ENCODE peak calls at places on chromosome 6, in five cellular contexts. D is aorta, P is heart right ventricle, T is tibial nerve, L is endodermal cell. J is an unnamed sample.

GRCh38 chr6:53866231-53866630 is 71.4 kb downstream of the LRRC1 start:
- DNase-seq in D (no peak), P (no peak), T (no peak), L (no peak), J (no peak)

GRCh38 chr6:79538481-79538971 is 1.3 kb upstream of the LCA5 start:
- DNase-seq in D (no peak), P (no peak), T (no peak), L (no peak), J (no peak)

GRCh38 chr6:116210750-116211425 is 43.0 kb downstream of the TSPYL4 start:
- DNase-seq in D (no peak), P (peak; percentile 71), T (no peak), L (peak; percentile 77), J (no peak)

GRCh38 chr6:140857734-140858380 is 1274.9 kb upstream of the GJE1 start:
- DNase-seq in D (no peak), P (no peak), T (peak; percentile 42), L (no peak), J (no peak)

GRCh38 chr6:143176090-143177021 is 115.7 kb downstream of the AIG1 start:
- DNase-seq in D (no peak), P (no peak), T (no peak), L (peak; percentile 74), J (no peak)

GRCh38 chr6:49549691-49550412 is 616 bp upstream of the C6orf141 start:
- DNase-seq in D (no peak), P (no peak), T (no peak), L (no peak), J (no peak)

GRCh38 chr6:143940011-143940597 is 68.0 kb downstream of the PLAGL1 start:
- DNase-seq in D (no peak), P (no peak), T (peak; percentile 21), L (peak; percentile 84), J (no peak)

GRCh38 chr6:56842602-56843475 is 112.1 kb upstream of the BEND6 start:
- DNase-seq in D (peak; percentile 79), P (peak; percentile 31), T (peak; percentile 26), L (peak; percentile 86), J (no peak)

GRCh38 chr6:91824346-91824745 is 1237.5 kb upstream of the MAP3K7 start:
- DNase-seq in D (no peak), P (no peak), T (no peak), L (no peak), J (no peak)

GRCh38 chr6:31538805-31539400 is 2.9 kb downstream of the DDX39B start:
- DNase-seq in D (no peak), P (no peak), T (no peak), L (no peak), J (no peak)

GRCh38 chr6:31114540-31114876 is at the start of gene PSORS1C1:
- DNase-seq in D (peak; percentile 95), P (peak; percentile 77), T (peak; percentile 66), L (peak; percentile 80), J (peak; percentile 90)

GRCh38 chr6:134464690-134465411 is 146.9 kb upstream of the SGK1 start:
- DNase-seq in D (no peak), P (no peak), T (no peak), L (no peak), J (peak; percentile 62)

GRCh38 chr6:151254451-151255081 is 14.8 kb downstream of the AKAP12 start:
- DNase-seq in D (no peak), P (no peak), T (no peak), L (peak; percentile 57), J (no peak)

GRCh38 chr6:166252601-166253000 is 55.6 kb downstream of the PRR18 start:
- DNase-seq in D (no peak), P (no peak), T (no peak), L (no peak), J (no peak)

GRCh38 chr6:132683543-132683942 is 24.6 kb upstream of the TAAR1 start:
- DNase-seq in D (no peak), P (no peak), T (no peak), L (no peak), J (no peak)

GRCh38 chr6:111823831-111824607 is 49.2 kb downstream of the FYN start:
- DNase-seq in D (no peak), P (no peak), T (peak; percentile 33), L (no peak), J (no peak)

GRCh38 chr6:30954631-30955366 is 14.0 kb downstream of the MUCL3 start:
- DNase-seq in D (no peak), P (no peak), T (no peak), L (peak; percentile 59), J (no peak)

GRCh38 chr6:156948807-156949206 is 171.6 kb downstream of the ARID1B start:
- DNase-seq in D (no peak), P (no peak), T (no peak), L (no peak), J (no peak)

GRCh38 chr6:34284563-34285545 is 36.0 kb upstream of the SMIM29 start:
- DNase-seq in D (no peak), P (peak; percentile 77), T (peak; percentile 41), L (no peak), J (no peak)

GRCh38 chr6:37696841-37697735 is 595 bp downstream of the MDGA1 start:
- DNase-seq in D (peak; percentile 82), P (no peak), T (peak; percentile 9), L (peak; percentile 70), J (no peak)

GRCh38 chr6:80151641-80152040 is 45.2 kb downstream of the BCKDHB start:
- DNase-seq in D (no peak), P (no peak), T (no peak), L (no peak), J (no peak)

GRCh38 chr6:76810286-76810685 is 653.0 kb downstream of the HTR1B start:
- DNase-seq in D (no peak), P (no peak), T (no peak), L (no peak), J (no peak)

DNA sequence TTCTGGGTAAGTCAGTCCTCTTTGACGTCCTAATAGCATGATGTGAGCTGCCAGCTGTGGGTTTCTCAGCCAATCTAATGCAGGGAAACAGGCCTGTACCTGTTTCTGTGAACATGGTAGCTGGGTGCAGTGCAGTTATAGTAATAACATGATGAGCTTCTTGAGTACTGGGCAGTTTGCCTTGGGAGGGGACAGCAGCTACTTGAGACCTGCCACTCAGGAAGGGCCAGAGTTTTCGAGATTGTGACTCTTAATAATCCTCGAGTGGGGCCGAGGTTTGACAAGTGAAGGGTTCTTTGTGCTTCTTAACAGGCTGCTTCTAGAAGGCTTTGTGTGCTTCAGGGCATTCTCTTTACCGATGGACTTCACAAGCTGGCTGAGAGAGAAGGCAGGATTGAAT is 180.1 kb downstream of the JARID2 start:
- DNase-seq in D (no peak), P (no peak), T (no peak), L (no peak), J (no peak)
- H3K4me1 ChIP-seq in D (peaks cover 6% of the 10 kb centered on the region), P (peaks cover 44% of the 10 kb centered on the region), T (peaks cover 20% of the 10 kb centered on the region), L (peaks cover 30% of the 10 kb centered on the region), J (no peaks in the 10 kb centered on the region)

DNA sequence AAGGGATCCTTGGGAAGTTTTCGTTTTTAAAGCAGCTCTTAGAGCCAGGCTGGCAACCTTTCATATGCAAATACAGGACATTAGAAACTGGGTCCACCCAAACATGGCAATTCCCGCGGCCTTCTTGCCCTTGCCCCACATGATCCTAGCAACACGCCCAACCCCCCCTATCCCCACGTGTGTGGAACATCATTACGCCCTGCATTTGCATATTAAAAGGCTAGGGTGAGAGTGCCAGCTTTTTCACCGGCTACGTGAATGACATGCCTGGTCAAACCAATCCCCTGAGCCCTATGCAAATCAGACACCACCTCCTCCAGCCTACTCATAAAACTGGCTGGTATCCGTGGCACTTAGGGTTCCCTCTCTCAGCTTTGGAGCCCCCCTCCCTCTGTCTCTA is 88.1 kb downstream of the TNFRSF21 start:
- DNase-seq in D (no peak), P (no peak), T (no peak), L (peak; percentile 89), J (no peak)
- H3K4me3 ChIP-seq in D (no peak overlapping the region), P (no peak overlapping the region), T (no peak overlapping the region), L (no peak overlapping the region), J (no peak overlapping the region)

GRCh38 chr6:167828325-167828956 is 1.7 kb downstream of the AFDN start:
- DNase-seq in D (no peak), P (no peak), T (no peak), L (no peak), J (no peak)

GRCh38 chr6:167829513-167829912 is 2.8 kb downstream of the AFDN start:
- DNase-seq in D (no peak), P (no peak), T (no peak), L (no peak), J (no peak)

GRCh38 chr6:167833396-167833763 is 6.7 kb downstream of the AFDN start:
- DNase-seq in D (no peak), P (no peak), T (no peak), L (no peak), J (no peak)

GRCh38 chr6:167832497-167833395 is 6.0 kb downstream of the AFDN start:
- DNase-seq in D (no peak), P (no peak), T (no peak), L (no peak), J (no peak)

DNA sequence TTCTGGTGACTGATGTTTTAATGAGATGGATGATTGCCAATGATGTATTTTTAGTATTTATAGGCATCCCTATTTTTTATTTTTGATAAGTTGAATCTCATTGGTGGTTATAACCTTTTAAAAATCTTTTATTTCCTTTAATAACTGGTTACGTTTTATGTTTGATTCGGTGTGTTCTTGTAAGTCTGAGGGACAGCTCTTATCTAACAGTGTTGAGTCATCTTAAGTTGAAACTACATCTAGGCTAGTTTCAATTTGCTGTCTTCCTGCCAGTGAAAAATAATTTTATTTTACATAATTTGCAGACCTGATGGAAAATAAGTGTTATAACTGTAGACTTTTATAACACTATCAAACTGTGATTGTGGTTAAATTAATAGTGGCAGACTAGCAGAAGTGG is 4.6 kb downstream of the AFDN start:
- DNase-seq in D (no peak), P (no peak), T (no peak), L (no peak), J (no peak)
- H3K4me1 ChIP-seq in D (no peaks in the 10 kb centered on the region), P (peaks cover 20% of the 10 kb centered on the region), T (no peaks in the 10 kb centered on the region), L (peaks cover 16% of the 10 kb centered on the region), J (no peaks in the 10 kb centered on the region)

GRCh38 chr6:36546664-36546957 is 668 bp downstream of the STK38 start:
- DNase-seq in D (no peak), P (no peak), T (no peak), L (no peak), J (no peak)

GRCh38 chr6:36545767-36546663 is 1.3 kb downstream of the STK38 start:
- DNase-seq in D (no peak), P (no peak), T (no peak), L (no peak), J (no peak)

GRCh38 chr6:36546958-36547645 is at the start of gene STK38:
- DNase-seq in D (peak; percentile 98), P (peak; percentile 93), T (peak; percentile 83), L (peak; percentile 98), J (peak; percentile 91)

GRCh38 chr6:36548401-36548743 is 1.1 kb upstream of the STK38 start:
- DNase-seq in D (no peak), P (no peak), T (no peak), L (no peak), J (no peak)

DNA sequence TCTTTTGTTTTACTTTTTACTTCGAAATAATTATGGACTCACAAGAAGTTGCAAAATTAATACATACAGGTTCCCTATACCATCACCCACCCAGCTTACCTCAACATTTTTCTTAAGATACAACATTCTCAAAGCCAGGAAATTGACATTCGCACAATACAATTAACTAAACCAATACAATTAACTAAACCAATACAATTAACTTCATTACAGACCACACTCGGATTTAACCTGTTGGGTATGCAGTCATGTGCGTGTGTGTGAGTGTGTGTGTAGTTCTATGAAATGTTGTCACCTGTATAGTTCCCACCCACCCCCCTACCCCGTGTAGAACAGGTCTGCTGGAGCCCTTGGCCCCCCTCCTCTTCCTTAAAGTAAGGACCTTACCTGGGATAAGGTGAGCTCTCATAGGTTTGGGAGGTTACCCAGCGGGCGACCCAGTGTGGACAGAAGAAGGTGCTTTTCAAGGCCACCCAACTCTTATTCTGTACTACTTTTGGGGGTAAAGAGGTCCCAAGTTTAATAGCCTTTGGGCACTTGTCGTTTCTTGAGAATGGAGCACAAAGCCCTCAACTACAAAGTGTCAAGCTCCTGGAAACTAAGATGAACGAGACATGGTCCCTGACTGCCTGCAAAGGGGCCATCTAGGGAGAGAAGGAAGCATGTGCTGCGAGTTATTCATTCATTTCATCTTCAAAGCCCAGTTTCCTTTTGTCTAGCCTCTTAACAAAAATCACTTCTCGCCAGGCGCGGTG is 544 bp upstream of the STK38 start:
- DNase-seq in D (no peak), P (no peak), T (no peak), L (peak; percentile 54), J (no peak)
- H3K4me3 ChIP-seq in D (no peak overlapping the region), P (peak overlapping the region; percentile 80), T (no peak overlapping the region), L (peak overlapping the region; percentile 97), J (peak overlapping the region; percentile 95)